ENCODE peak calls at places on chromosome 21, in four cellular contexts. G, O, H and V are unnamed samples.

GRCh38 chr21:41451753-41452676 is 26.0 kb downstream of the MX1 start:
- DNase-seq in G (no peak), O (no peak), H (no peak), V (no peak)

GRCh38 chr21:41709166-41709565 is 57.7 kb downstream of the RIPK4 start:
- DNase-seq in G (no peak), O (no peak), H (no peak), V (no peak)

GRCh38 chr21:35779690-35780570 is 280.4 kb downstream of the SETD4 start:
- DNase-seq in G (no peak), O (no peak), H (peak; percentile 99), V (no peak)

GRCh38 chr21:45102391-45102932 is 28.1 kb downstream of the ADARB1 start:
- DNase-seq in G (no peak), O (no peak), H (peak; percentile 86), V (no peak)

GRCh38 chr21:43604505-43605204 is 54.6 kb downstream of the HSF2BP start:
- DNase-seq in G (no peak), O (no peak), H (no peak), V (no peak)

GRCh38 chr21:35063428-35064172 is 14.5 kb upstream of the RUNX1 start:
- DNase-seq in G (no peak), O (no peak), H (no peak), V (no peak)

GRCh38 chr21:43194303-43195130 is 25.7 kb downstream of the CRYAA start:
- DNase-seq in G (no peak), O (peak; percentile 45), H (no peak), V (no peak)

GRCh38 chr21:36705679-36706481 is 7.0 kb downstream of the SIM2 start:
- DNase-seq in G (no peak), O (no peak), H (no peak), V (no peak)

GRCh38 chr21:41477641-41478318 is 30.2 kb downstream of the TMPRSS2 start:
- DNase-seq in G (no peak), O (no peak), H (peak; percentile 59), V (no peak)

GRCh38 chr21:45893166-45894106 is 88.1 kb upstream of the COL6A1 start:
- DNase-seq in G (no peak), O (no peak), H (peak; percentile 15), V (no peak)

GRCh38 chr21:45261093-45261492 is 26.6 kb downstream of the POFUT2 start:
- DNase-seq in G (no peak), O (peak; percentile 37), H (no peak), V (no peak)

GRCh38 chr21:39153373-39153772 is 29.9 kb downstream of the PSMG1 start:
- DNase-seq in G (no peak), O (no peak), H (peak; percentile 29), V (no peak)

GRCh38 chr21:20999567-21000169 is 1.5 kb downstream of the NCAM2 start:
- DNase-seq in G (no peak), O (peak; percentile 84), H (peak; percentile 35), V (no peak)

GRCh38 chr21:28442624-28443023 is 550.1 kb downstream of the LTN1 start:
- DNase-seq in G (no peak), O (no peak), H (peak; percentile 47), V (no peak)

GRCh38 chr21:34365794-34366193 is 2.0 kb downstream of the KCNE2 start:
- DNase-seq in G (no peak), O (no peak), H (no peak), V (no peak)

GRCh38 chr21:15005391-15005790 is 59.4 kb downstream of the NRIP1 start:
- DNase-seq in G (no peak), O (peak; percentile 68), H (no peak), V (no peak)

GRCh38 chr21:15441060-15441493 is 288.7 kb upstream of the USP25 start:
- DNase-seq in G (no peak), O (peak; percentile 58), H (no peak), V (no peak)